ENCODE peak calls at places on chromosomes 12 and 14, in seven cellular contexts. V, C, J, H, M, L and X are unnamed samples.

GRCh38 chr12:122886851-122887816 is 8.8 kb downstream of the VPS37B start:
- DNase-seq in V (no peak), L (peak), J (peak), M (no peak), H (peak), C (peak), X (no peak)

GRCh38 chr12:72448805-72449204 is 176.6 kb downstream of the TRHDE start:
- DNase-seq in H (no peak), V (no peak), C (no peak), J (no peak), M (no peak), L (no peak), X (no peak)

GRCh38 chr14:104494483-104494882 is 85.1 kb upstream of the C14orf180 start:
- DNase-seq in J (no peak), H (no peak), M (no peak), V (no peak), C (no peak), L (no peak), X (no peak)

GRCh38 chr14:97976861-97977260 is 1179.7 kb downstream of the VRK1 start:
- DNase-seq in C (no peak), L (no peak), V (peak), M (no peak), H (no peak), J (no peak), X (no peak)

GRCh38 chr12:88552672-88553079 is 27.6 kb downstream of the KITLG start:
- DNase-seq in J (no peak), V (no peak), C (no peak), M (no peak), H (no peak), L (peak), X (no peak)

GRCh38 chr12:64688715-64689114 is 70.5 kb downstream of the GNS start:
- DNase-seq in L (no peak), V (no peak), J (no peak), C (no peak), H (no peak), M (no peak), X (no peak)

GRCh38 chr12:121064116-121064515 is 25.1 kb upstream of the OASL start:
- DNase-seq in L (no peak), M (no peak), C (no peak), V (no peak), H (no peak), J (no peak), X (no peak)

GRCh38 chr14:39384177-39384576 is 48.1 kb downstream of the FBXO33 start:
- DNase-seq in J (no peak), H (no peak), L (no peak), V (no peak), M (no peak), C (no peak), X (no peak)

GRCh38 chr14:50677527-50678063 is 9.5 kb upstream of the SAV1 start:
- DNase-seq in M (no peak), V (no peak), H (no peak), L (peak), J (peak), C (peak), X (peak)

GRCh38 chr14:83975435-83976222 is 1554.3 kb upstream of the FLRT2 start:
- DNase-seq in H (no peak), V (no peak), L (no peak), J (no peak), C (no peak), M (no peak), X (no peak)

GRCh38 chr14:36238666-36239363 is 62.3 kb upstream of the PTCSC3 start:
- DNase-seq in L (peak), C (no peak), J (no peak), M (no peak), H (peak), V (peak), X (no peak)

GRCh38 chr12:193282-193681 is 20.7 kb downstream of the SLC6A12 start:
- DNase-seq in L (no peak), J (no peak), M (no peak), V (no peak), C (no peak), H (no peak), X (no peak)

GRCh38 chr12:120062976-120063579 is 53.5 kb downstream of the RAB35 start:
- DNase-seq in J (no peak), H (no peak), V (no peak), C (no peak), M (no peak), L (no peak), X (no peak)

GRCh38 chr12:30643366-30643765 is 52.3 kb downstream of the IPO8 start:
- DNase-seq in V (no peak), M (no peak), H (no peak), C (no peak), J (no peak), L (peak), X (no peak)

GRCh38 chr14:27528328-27528727 is 930.5 kb upstream of the NOVA1 start:
- DNase-seq in C (no peak), M (no peak), J (no peak), H (no peak), L (peak), V (no peak), X (no peak)

GRCh38 chr14:81772391-81772790 is 238.7 kb upstream of the SEL1L start:
- DNase-seq in L (no peak), M (no peak), C (no peak), V (no peak), J (no peak), H (no peak), X (no peak)

GRCh38 chr12:20491290-20491689 is 123.0 kb downstream of the PDE3A start:
- DNase-seq in J (no peak), V (no peak), C (no peak), H (no peak), M (no peak), L (no peak), X (no peak)

GRCh38 chr14:60744566-60744965 is 10.0 kb downstream of the MNAT1 start:
- DNase-seq in C (no peak), L (no peak), M (no peak), V (no peak), J (no peak), H (no peak), X (no peak)

DNA sequence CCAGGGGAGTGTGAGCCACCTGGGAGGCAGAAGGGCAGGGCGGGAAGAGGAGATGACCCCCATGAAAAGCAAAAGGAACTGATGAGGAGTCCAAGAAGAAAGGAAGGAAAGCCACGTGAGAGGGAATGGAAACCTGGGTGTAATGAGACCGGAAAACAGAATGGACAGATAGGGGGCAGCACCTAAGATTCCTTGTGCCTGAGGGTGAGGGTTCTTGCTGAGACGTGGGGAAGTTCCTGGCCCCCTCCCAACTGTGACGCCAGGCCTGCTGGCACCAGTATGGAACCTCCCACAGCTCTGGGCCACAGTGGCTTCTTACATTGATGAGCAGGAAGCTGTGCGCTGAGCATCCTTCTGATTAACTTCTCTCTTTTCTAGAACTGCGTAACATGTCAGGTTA is 30.8 kb downstream of the TTC7B start:
- DNase-seq in J (no peak), C (no peak), L (peak), V (peak), M (peak), H (no peak), X (no peak)
- TF ChIP-seq CTCF in J (no peak), C (peak), L (no peak), V (no peak), M (peak), H (peak), X (no peak)

DNA sequence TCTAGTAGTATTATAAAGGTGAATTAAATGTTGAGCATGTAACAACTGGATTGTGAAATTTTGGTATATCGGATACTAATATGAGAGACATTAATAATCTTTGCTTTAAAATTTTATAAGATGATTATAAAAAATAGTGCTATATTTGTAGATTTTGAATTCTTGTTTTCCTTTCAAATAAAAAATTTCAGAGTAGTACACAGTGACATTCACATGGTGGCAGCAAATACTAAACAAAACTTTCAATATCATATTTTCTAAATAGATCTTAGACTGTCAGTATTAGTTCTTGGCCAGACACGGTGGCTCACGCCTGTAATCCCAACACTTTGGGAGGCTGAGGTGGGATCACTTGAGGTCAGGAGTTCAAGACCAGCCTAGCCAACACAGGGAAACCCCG is 166.0 kb downstream of the NAV3 start:
- DNase-seq in J (no peak), H (no peak), C (peak), L (no peak), V (no peak), M (no peak), X (no peak)
- TF ChIP-seq CTCF in J (no peak), H (no peak), C (peak), L (no peak), V (no peak), M (peak), X (no peak)

GRCh38 chr12:46263140-46264017 is 5.5 kb downstream of the SLC38A1 start:
- DNase-seq in L (no peak), M (no peak), V (no peak), H (no peak), J (no peak), C (no peak), X (no peak)
- TF ChIP-seq CTCF in L (peak), M (no peak), V (no peak), H (peak), J (no peak), C (peak), X (no peak)

GRCh38 chr12:68335462-68335861 is 3.3 kb upstream of the MDM1 start:
- DNase-seq in C (no peak), J (no peak), M (no peak), L (no peak), V (no peak), H (no peak), X (no peak)

GRCh38 chr12:68331869-68332725 is at the start of gene MDM1:
- DNase-seq in M (peak), L (peak), J (peak), C (peak), H (peak), V (peak), X (peak)

GRCh38 chr12:68332726-68333630 is 816 bp upstream of the MDM1 start:
- DNase-seq in M (no peak), J (no peak), C (no peak), H (no peak), L (peak), V (no peak), X (no peak)

GRCh38 chr12:68331500-68331868 is 678 bp downstream of the MDM1 start:
- DNase-seq in C (peak), J (no peak), M (no peak), H (no peak), L (no peak), V (no peak), X (peak)

DNA sequence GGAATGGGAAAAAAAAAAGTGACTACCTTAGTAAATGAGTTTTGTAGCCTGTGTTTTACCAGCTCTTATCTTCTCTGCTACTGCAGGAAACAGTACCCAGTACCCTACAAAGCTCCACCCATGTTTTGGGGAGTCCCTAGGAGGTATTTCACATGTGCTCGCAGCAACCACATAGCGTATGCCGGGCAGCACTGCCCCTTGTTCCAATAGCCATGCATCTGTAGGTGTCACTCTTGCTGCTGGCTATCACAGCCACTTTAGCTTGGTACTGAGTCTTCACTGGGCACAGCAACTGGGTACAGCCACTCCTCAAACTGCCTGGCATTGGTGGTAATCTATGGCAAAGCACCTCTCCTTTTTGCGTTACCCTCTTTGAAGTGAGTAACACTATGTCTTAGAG is 2.0 kb upstream of the MDM1 start:
- DNase-seq in V (no peak), H (no peak), M (no peak), J (peak), C (peak), L (no peak), X (peak)
- TF ChIP-seq CTCF in V (no peak), H (peak), M (peak), J (no peak), C (no peak), L (no peak), X (no peak)

DNA sequence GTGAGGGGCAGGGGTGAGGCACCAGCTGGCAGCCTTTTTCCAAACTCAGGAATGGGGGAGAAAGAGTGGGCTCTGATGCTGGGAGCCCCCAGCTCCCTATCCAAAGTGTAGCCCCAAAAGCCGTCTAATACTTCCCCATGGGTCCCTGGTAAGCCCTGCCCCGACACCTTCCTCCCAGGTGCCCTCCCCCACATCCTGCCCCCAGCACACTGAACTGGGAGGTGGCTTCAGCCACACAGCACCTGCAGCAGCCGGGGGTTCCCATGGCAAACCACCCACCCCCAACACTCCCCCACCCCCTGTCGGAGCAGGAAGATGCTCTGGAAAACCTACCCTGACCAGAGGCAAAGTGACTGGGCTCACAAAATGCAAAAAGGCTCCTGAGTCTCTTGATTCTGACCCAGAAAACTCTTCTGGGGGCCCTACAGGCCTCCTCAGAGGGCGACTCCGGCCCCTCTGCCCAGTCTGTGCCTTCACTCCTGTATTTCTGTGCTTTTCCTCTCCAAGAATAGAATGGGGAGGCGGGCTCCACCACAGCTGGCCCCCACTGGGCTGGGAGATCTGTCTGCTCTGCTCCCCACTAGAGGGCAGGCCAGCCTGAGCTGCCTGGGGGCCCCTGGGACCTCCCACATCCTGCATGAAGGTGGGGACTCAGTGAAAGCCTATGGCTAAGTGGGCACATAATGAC is 81.6 kb downstream of the ITPK1 start:
- DNase-seq in J (peak), H (no peak), V (no peak), C (peak), L (no peak), M (peak), X (peak)
- TF ChIP-seq CTCF in J (peak), H (peak), V (no peak), C (peak), L (no peak), M (peak), X (peak)

GRCh38 chr14:78595797-78596196 is 425.6 kb downstream of the NRXN3 start:
- DNase-seq in V (no peak), M (no peak), H (no peak), C (no peak), J (peak), L (no peak), X (no peak)
- TF ChIP-seq CTCF in V (no peak), M (peak), H (peak), C (peak), J (peak), L (peak), X (no peak)

GRCh38 chr12:23504043-23504442 is 445.4 kb downstream of the SOX5 start:
- DNase-seq in J (peak), M (no peak), V (no peak), C (no peak), H (no peak), L (no peak), X (no peak)
- TF ChIP-seq CTCF in J (no peak), M (no peak), V (no peak), C (peak), H (no peak), L (no peak), X (no peak)